ENCODE peak calls at places on chromosomes 16 and 17, in five cellular contexts. K, P, M, A and R are unnamed samples.

GRCh38 chr16:4409081-4409932 is 7.1 kb downstream of the CORO7 start:
- DNase-seq in M (no peak), P (no peak), A (no peak), K (no peak), R (no peak)

GRCh38 chr16:29994613-29995329 is 646 bp downstream of the HIRIP3 start:
- DNase-seq in M (peak; percentile 74), K (peak; percentile 84), A (no peak), P (peak; percentile 56), R (peak; percentile 83)

GRCh38 chr16:69131167-69131748 is 1.1 kb downstream of the CHTF8 start:
- DNase-seq in K (no peak), M (no peak), P (no peak), A (peak; percentile 40), R (no peak)

GRCh38 chr17:73657473-73658116 is 13.3 kb upstream of the SDK2 start:
- DNase-seq in P (no peak), A (peak; percentile 57), K (peak; percentile 39), M (no peak), R (peak; percentile 32)

GRCh38 chr17:7591596-7591995 is 1.7 kb upstream of the SOX15 start:
- DNase-seq in M (no peak), P (no peak), A (no peak), K (no peak), R (no peak)

GRCh38 chr16:4091638-4092037 is 24.6 kb downstream of the ADCY9 start:
- DNase-seq in M (no peak), K (peak; percentile 60), A (no peak), P (no peak), R (peak; percentile 81)

GRCh38 chr17:30296499-30297038 is 4.8 kb upstream of the BLMH start:
- DNase-seq in P (no peak), K (no peak), A (no peak), M (peak; percentile 10), R (peak; percentile 10)

GRCh38 chr16:74322301-74322710 is 25.7 kb downstream of the PSMD7 start:
- DNase-seq in M (no peak), K (no peak), A (no peak), P (no peak), R (no peak)

GRCh38 chr17:64229815-64230550 is 33.1 kb downstream of the TEX2 start:
- DNase-seq in A (no peak), P (no peak), K (no peak), M (no peak), R (no peak)

GRCh38 chr17:36854982-36855381 is 82.3 kb upstream of the LHX1 start:
- DNase-seq in P (no peak), K (no peak), A (no peak), M (no peak), R (no peak)

GRCh38 chr16:66741971-66742396 is 9.4 kb downstream of the DYNC1LI2 start:
- DNase-seq in A (no peak), M (no peak), K (no peak), P (no peak), R (no peak)

GRCh38 chr16:11681977-11682654 is 13.9 kb downstream of the SNN start:
- DNase-seq in K (no peak), M (no peak), P (no peak), A (no peak), R (no peak)

GRCh38 chr16:82735176-82735575 is 108.4 kb downstream of the CDH13 start:
- DNase-seq in K (no peak), M (no peak), P (no peak), A (no peak), R (no peak)

GRCh38 chr16:57797216-57797525 is 5.1 kb downstream of the KIFC3 start:
- DNase-seq in A (no peak), M (no peak), P (no peak), K (no peak), R (no peak)
- H3K4me3 ChIP-seq in A (no peak overlapping the region), M (no peak overlapping the region), P (no peak overlapping the region), K (no peak overlapping the region), R (peak overlapping the region; percentile 38)

DNA sequence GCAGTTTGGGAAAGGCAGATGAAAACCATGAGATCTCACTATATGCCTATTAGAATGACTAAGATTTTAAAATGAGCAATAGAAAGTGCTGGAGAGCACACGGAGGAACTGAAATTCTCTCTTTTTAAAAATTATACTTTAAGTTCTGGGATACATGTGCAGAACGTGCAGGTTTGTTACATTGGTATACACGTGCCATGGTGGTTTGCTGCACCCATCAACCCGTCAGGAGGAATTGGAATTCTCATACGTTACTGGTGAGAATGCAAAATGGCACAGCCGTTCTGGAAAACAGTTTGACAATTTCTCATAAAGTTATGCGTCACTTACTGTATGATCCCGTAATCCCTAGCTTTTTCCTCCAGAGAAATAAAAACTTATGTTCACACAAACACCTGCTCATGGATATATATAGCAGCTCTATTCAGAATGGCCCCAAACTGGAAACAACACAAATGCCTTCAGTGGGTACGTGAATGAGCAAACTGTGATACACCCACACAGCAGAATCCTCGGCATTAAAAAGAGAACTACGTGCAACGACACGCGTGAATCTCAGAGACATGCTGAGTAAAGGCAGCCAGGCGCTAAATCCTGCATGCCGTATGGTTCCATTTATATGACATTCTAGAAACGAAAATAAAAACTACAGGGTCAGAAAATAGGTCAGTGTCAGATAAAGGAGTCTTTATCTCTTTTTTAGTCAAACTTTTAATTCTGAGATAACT is 11.8 kb downstream of the PIK3R6 start:
- DNase-seq in M (no peak), P (no peak), A (no peak), K (no peak), R (no peak)
- H3K4me3 ChIP-seq in M (no peak overlapping the region), P (no peak overlapping the region), A (no peak overlapping the region), K (no peak overlapping the region), R (no peak overlapping the region)

GRCh38 chr17:76074390-76075363 is at the start of gene GALR2:
- DNase-seq in A (no peak), M (no peak), K (no peak), P (no peak), R (no peak)
- H3K4me3 ChIP-seq in A (no peak within 1 kb of the TSS), M (no peak within 1 kb of the TSS), K (no peak within 1 kb of the TSS), P (no peak within 1 kb of the TSS), R (no peak within 1 kb of the TSS)

GRCh38 chr16:28063611-28064061 is at the start of gene GSG1L:
- DNase-seq in P (no peak), M (no peak), A (no peak), K (no peak), R (no peak)
- H3K4me3 ChIP-seq in P (no peak within 1 kb of the TSS), M (no peak within 1 kb of the TSS), A (no peak within 1 kb of the TSS), K (no peak within 1 kb of the TSS), R (no peak within 1 kb of the TSS)

DNA sequence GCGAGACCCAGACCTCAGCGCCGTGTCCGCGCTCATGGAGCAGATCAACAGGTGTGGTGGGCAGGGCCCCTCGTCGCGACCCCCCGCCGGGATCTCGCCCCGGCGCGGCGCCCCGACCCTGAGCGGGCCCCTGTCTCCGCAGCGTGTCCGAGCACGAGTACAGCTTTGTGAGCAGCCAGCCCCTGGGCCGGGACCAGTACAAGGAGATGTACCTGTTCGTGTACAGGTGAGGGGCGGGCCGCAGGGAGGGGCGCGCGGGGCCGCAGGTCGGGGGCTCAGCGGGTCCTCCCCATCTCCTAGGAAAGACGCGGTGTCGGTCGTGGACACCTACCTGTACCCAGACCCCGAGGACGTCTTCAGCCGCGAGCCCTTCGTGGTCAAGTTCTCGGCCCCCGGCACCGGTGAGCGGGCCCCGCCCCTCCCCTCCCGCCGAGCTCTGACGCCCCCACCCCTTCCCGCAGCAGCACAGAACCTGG is 870 bp downstream of the DNASE1L2 start:
- DNase-seq in M (no peak), P (no peak), K (no peak), A (no peak), R (no peak)
- H3K4me3 ChIP-seq in M (no peak overlapping the region), P (no peak overlapping the region), K (no peak overlapping the region), A (peak overlapping the region; percentile 44), R (peak overlapping the region; percentile 10)

DNA sequence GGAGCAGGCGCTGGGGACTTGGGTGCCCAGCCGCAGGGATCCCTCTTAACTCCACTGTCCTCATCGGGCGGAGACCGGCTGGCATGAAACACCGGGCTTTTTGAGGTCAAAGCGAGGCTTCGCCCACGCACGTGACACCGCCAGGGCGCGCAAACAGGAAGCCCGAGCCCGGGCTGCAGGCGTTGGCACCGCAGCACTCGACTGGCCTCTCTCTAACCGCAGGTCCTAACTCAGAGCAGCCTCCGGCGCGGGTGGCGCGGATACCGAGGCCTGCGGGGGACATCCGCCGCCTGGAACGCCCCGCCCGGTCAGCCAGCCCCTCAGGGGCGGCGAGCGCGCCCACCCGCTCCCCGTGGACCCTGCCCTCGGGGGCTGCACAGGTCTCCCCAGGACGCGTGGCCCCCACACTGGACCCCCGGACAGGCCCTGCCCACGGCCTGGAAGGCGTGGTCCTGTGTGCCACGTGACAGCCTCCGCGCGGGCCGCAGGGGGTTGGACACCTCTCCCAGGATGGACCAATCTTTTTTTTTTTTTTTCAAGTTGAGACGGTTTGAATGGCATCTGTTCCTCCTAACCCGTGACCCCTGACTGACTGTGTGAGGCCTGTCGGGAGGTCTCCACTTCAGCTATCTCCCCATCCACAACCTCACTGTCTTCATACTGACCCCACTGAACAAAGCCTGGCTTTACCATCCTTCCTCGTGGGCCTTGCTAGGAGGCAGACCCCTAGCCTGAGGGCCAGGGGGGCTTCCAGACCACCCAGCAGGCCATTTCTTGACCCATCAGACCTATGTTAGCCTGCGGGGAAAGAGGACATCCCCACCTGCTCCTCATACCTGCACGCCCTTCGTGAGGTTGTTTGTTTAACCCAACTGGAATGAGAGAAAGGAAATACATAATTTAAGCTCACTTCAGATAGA is 8.4 kb upstream of the SLC47A2 start:
- DNase-seq in A (no peak), K (peak; percentile 47), P (peak; percentile 82), M (no peak), R (peak; percentile 63)
- H3K4me3 ChIP-seq in A (no peak overlapping the region), K (no peak overlapping the region), P (no peak overlapping the region), M (no peak overlapping the region), R (no peak overlapping the region)

DNA sequence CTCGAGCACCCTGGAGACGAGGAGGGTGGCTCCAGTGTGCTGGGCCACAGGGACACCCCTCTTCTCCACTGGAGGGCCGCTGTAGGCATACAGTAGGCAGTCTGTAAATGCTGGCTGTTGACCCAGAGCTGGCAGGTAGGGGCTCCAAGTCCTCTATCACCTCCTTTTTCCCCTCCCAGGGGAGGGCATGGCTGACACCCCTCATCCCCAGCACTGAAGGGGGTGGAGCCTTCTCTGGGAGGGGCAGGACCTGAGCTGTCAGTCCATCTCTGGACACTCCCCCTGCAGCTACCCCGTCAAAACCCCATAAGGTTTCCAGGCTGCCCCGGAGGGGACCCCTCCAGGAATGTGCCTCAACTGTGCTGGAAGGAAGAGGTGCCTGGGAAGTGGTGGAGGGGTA is 2.4 kb downstream of the KCNJ12 start:
- DNase-seq in A (no peak), K (no peak), M (no peak), P (no peak), R (no peak)
- H3K4me3 ChIP-seq in A (no peak overlapping the region), K (no peak overlapping the region), M (no peak overlapping the region), P (no peak overlapping the region), R (no peak overlapping the region)

GRCh38 chr16:16027728-16028310 is 78.4 kb downstream of the ABCC1 start:
- DNase-seq in M (no peak), A (no peak), P (no peak), K (no peak), R (no peak)
- H3K4me3 ChIP-seq in M (no peak overlapping the region), A (no peak overlapping the region), P (no peak overlapping the region), K (no peak overlapping the region), R (no peak overlapping the region)

GRCh38 chr17:79220201-79220714 is 145.6 kb downstream of the ENGASE start:
- DNase-seq in K (no peak), A (no peak), M (no peak), P (no peak), R (no peak)

GRCh38 chr17:79219208-79219935 is 144.7 kb downstream of the ENGASE start:
- DNase-seq in P (no peak), A (no peak), K (no peak), M (no peak), R (no peak)

GRCh38 chr17:79221597-79221996 is 147.0 kb downstream of the ENGASE start:
- DNase-seq in K (no peak), P (no peak), A (no peak), M (no peak), R (no peak)

GRCh38 chr17:79218825-79219200 is 144.2 kb downstream of the ENGASE start:
- DNase-seq in M (no peak), K (no peak), A (no peak), P (no peak), R (no peak)

GRCh38 chr17:79220715-79221291 is 146.2 kb downstream of the ENGASE start:
- DNase-seq in K (no peak), A (no peak), P (no peak), M (no peak), R (peak; percentile 28)
- H3K4me3 ChIP-seq in K (no peak overlapping the region), A (no peak overlapping the region), P (no peak overlapping the region), M (no peak overlapping the region), R (peak overlapping the region; percentile 23)